ENCODE peak calls at places on chromosomes 16 and 17, in six cellular contexts. Z, W, R, K, U and G are unnamed samples.

GRCh38 chr17:57871863-57872262 is 22.0 kb upstream of the MRPS23 start:
- DNase-seq in R (no peak), K (no peak), Z (no peak), W (no peak), U (no peak), G (no peak)

GRCh38 chr17:55320594-55321506 is 56.1 kb downstream of the HLF start:
- DNase-seq in U (no peak), Z (no peak), R (no peak), K (no peak), W (no peak), G (no peak)

GRCh38 chr16:19169081-19169639 is 1.1 kb downstream of the SYT17 start:
- DNase-seq in R (no peak), U (no peak), K (peak; percentile 17), Z (no peak), W (no peak), G (no peak)

GRCh38 chr16:24117680-24118079 is 138.5 kb upstream of the CACNG3 start:
- DNase-seq in R (no peak), W (no peak), K (peak; percentile 53), Z (no peak), U (no peak), G (no peak)

GRCh38 chr17:50661795-50662391 is 27.2 kb downstream of the ABCC3 start:
- DNase-seq in Z (peak; percentile 88), W (peak; percentile 81), K (peak; percentile 51), R (peak; percentile 92), U (peak; percentile 9), G (no peak)

GRCh38 chr17:28597606-28598383 is 1.0 kb downstream of the SPAG5 start:
- DNase-seq in W (no peak), R (no peak), Z (no peak), U (peak; percentile 24), K (no peak), G (peak; percentile 64)

GRCh38 chr16:5062051-5062450 is 3.7 kb downstream of the C16orf89 start:
- DNase-seq in W (no peak), K (no peak), U (no peak), R (no peak), Z (no peak), G (peak; percentile 52)

GRCh38 chr17:57140321-57140720 is 55.3 kb downstream of the AKAP1 start:
- DNase-seq in W (no peak), Z (no peak), R (no peak), U (no peak), K (no peak), G (no peak)

GRCh38 chr17:7587831-7588230 is 2.1 kb downstream of the SOX15 start:
- DNase-seq in K (no peak), U (no peak), Z (peak; percentile 54), W (peak; percentile 28), R (no peak), G (no peak)

GRCh38 chr16:54931041-54931756 is 534 bp downstream of the IRX5 start:
- DNase-seq in R (no peak), Z (peak; percentile 53), K (peak; percentile 60), U (no peak), W (peak; percentile 27), G (peak; percentile 73)

GRCh38 chr16:54930034-54930938 is at the start of gene IRX5:
- DNase-seq in Z (peak; percentile 98), U (peak; percentile 89), W (peak; percentile 95), R (peak; percentile 63), K (peak; percentile 91), G (peak; percentile 93)

GRCh38 chr16:54928016-54928356 is 2.7 kb upstream of the IRX5 start:
- DNase-seq in W (no peak), R (no peak), Z (peak; percentile 34), K (peak; percentile 30), U (peak; percentile 54), G (peak; percentile 50)

GRCh38 chr16:54928421-54929089 is 2.1 kb upstream of the IRX5 start:
- DNase-seq in Z (peak; percentile 33), U (peak; percentile 85), W (no peak), R (no peak), K (peak; percentile 15), G (peak; percentile 69)

GRCh38 chr16:54929090-54930033 is 1.3 kb upstream of the IRX5 start:
- DNase-seq in R (peak; percentile 87), Z (peak; percentile 97), U (peak; percentile 99), W (peak; percentile 94), K (peak; percentile 99), G (peak; percentile 98)
- H2AFZ ChIP-seq in R (peak overlapping the region; percentile 82), Z (peak overlapping the region; percentile 63), U (peak overlapping the region; percentile 63), W (peak overlapping the region; percentile 86), K (peak overlapping the region; percentile 90), G (peak overlapping the region; percentile 13)

DNA sequence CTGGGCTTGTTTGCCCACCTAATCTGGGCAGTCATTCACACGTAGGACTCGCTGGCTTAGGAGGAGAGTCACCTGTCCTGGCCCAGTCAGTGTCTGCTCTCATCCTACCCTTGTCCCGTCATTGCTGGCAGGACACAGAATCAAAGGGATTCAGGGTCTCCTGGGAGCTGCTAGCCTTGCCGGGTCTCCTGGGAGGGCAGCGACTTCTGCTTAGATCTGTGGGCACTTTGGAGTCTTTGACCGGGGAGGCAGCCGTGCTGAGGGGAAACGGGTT is 12.6 kb downstream of the RAI1 start:
- DNase-seq in R (no peak), K (no peak), U (no peak), Z (no peak), W (no peak), G (no peak)
- H2AFZ ChIP-seq in R (no peak overlapping the region), K (peak overlapping the region; percentile 98), U (no peak overlapping the region), Z (peak overlapping the region; percentile 45), W (peak overlapping the region; percentile 71), G (no peak overlapping the region)

GRCh38 chr16:72626623-72627022 is 421.3 kb downstream of the ZFHX3 start:
- DNase-seq in Z (no peak), U (no peak), R (no peak), W (no peak), K (no peak), G (no peak)
- H2AFZ ChIP-seq in Z (no peak overlapping the region), U (no peak overlapping the region), R (peak overlapping the region; percentile 18), W (no peak overlapping the region), K (no peak overlapping the region), G (no peak overlapping the region)

GRCh38 chr17:43213545-43213944 is 1.9 kb downstream of the TMEM106A start:
- DNase-seq in U (no peak), W (no peak), K (no peak), Z (no peak), R (no peak), G (no peak)

GRCh38 chr17:43211480-43212402 is at the start of gene TMEM106A:
- DNase-seq in K (peak; percentile 89), U (peak; percentile 81), W (peak; percentile 75), R (peak; percentile 43), Z (peak; percentile 84), G (peak; percentile 91)

GRCh38 chr17:43212641-43213490 is 1.2 kb downstream of the TMEM106A start:
- DNase-seq in U (peak; percentile 55), Z (peak; percentile 4), R (no peak), W (no peak), K (no peak), G (peak; percentile 53)

GRCh38 chr17:43211123-43211479 is 574 bp upstream of the TMEM106A start:
- DNase-seq in K (no peak), U (no peak), W (peak; percentile 5), Z (no peak), R (no peak), G (no peak)

GRCh38 chr17:43210576-43210975 is 1.1 kb upstream of the TMEM106A start:
- DNase-seq in Z (no peak), W (no peak), K (no peak), R (no peak), U (no peak), G (no peak)
- H2AFZ ChIP-seq in Z (no peak overlapping the region), W (peak overlapping the region; percentile 75), K (no peak overlapping the region), R (no peak overlapping the region), U (peak overlapping the region; percentile 93), G (no peak overlapping the region)

GRCh38 chr16:68286153-68287074 is 22.1 kb downstream of the SLC7A6 start:
- DNase-seq in R (no peak), Z (no peak), W (no peak), K (no peak), U (peak; percentile 76), G (no peak)
- H2AFZ ChIP-seq in R (no peak overlapping the region), Z (no peak overlapping the region), W (no peak overlapping the region), K (no peak overlapping the region), U (no peak overlapping the region), G (no peak overlapping the region)

GRCh38 chr17:81066771-81067315 is 31.9 kb downstream of the BAIAP2 start:
- DNase-seq in R (no peak), Z (no peak), W (no peak), U (no peak), K (no peak), G (no peak)

GRCh38 chr17:81067331-81067730 is 32.4 kb downstream of the BAIAP2 start:
- DNase-seq in K (no peak), R (no peak), U (no peak), W (no peak), Z (peak; percentile 33), G (no peak)

GRCh38 chr17:81066072-81066471 is 31.1 kb downstream of the BAIAP2 start:
- DNase-seq in R (no peak), U (no peak), K (no peak), Z (no peak), W (no peak), G (no peak)

GRCh38 chr17:81064746-81065475 is 30.0 kb downstream of the BAIAP2 start:
- DNase-seq in U (no peak), K (no peak), W (peak; percentile 81), R (no peak), Z (peak; percentile 88), G (no peak)

GRCh38 chr17:81065500-81065899 is 30.5 kb downstream of the BAIAP2 start:
- DNase-seq in Z (no peak), R (no peak), W (no peak), K (no peak), U (no peak), G (no peak)
- H2AFZ ChIP-seq in Z (no peak overlapping the region), R (no peak overlapping the region), W (no peak overlapping the region), K (no peak overlapping the region), U (no peak overlapping the region), G (no peak overlapping the region)

DNA sequence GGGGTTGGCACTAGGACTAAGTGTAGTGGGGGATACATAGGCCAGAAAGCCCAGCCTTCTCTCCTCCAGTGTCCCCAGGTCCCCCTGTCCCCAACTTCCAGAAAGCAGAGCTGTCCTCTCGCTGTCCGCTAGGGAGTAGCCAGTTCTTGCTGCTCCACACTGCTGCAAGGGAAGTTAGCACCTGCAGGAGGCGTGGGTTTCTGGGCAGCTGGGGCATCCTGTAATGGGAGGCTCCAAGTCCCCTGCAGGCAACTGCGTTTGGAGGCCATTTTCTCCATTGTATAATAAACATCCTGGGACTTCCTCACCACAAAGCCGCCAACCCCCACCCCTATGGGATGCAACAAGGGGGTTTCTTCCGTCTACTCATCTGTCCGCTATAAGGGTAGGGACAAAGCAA is 1.7 kb downstream of the RPRML start:
- DNase-seq in K (peak; percentile 97), U (peak; percentile 72), R (no peak), Z (peak; percentile 29), W (peak; percentile 11), G (peak; percentile 47)
- H2AFZ ChIP-seq in K (peak overlapping the region; percentile 84), U (no peak overlapping the region), R (no peak overlapping the region), Z (no peak overlapping the region), W (no peak overlapping the region), G (no peak overlapping the region)